ENCODE peak calls at places on chromosome 3, in five cellular contexts. W is HepG2, M is GM12878, X is K562, G is upper lobe of left lung. T is an unnamed sample.
A peak's percentile ranks its signal among the peaks of the same experiment; 100 is the strongest.

GRCh38 chr3:126828306-126828705 is 124.3 kb downstream of the CHCHD6 start:
- ATAC-seq in W (no peak), G (peak; percentile 64), X (no peak), M (no peak), T (peak; percentile 67)

GRCh38 chr3:16050641-16051467 is 123.6 kb upstream of the GALNT15 start:
- ATAC-seq in M (no peak), G (peak; percentile 41), X (peak; percentile 11), W (peak; percentile 46), T (peak; percentile 60)

GRCh38 chr3:195386739-195387138 is 56.1 kb downstream of the ACAP2 start:
- ATAC-seq in G (no peak), X (no peak), M (no peak), W (no peak), T (no peak)

GRCh38 chr3:64761729-64762432 is 74.1 kb upstream of the ADAMTS9 start:
- ATAC-seq in M (no peak), W (no peak), X (no peak), G (peak; percentile 27), T (no peak)

GRCh38 chr3:120370463-120370862 is 21.3 kb upstream of the LRRC58 start:
- ATAC-seq in M (peak; percentile 34), G (no peak), X (no peak), W (no peak), T (no peak)

GRCh38 chr3:118501152-118501551 is 533.5 kb downstream of the IGSF11 start:
- ATAC-seq in G (peak; percentile 36), X (no peak), W (peak; percentile 86), M (peak; percentile 54), T (peak; percentile 46)

GRCh38 chr3:55439657-55440405 is 47.3 kb downstream of the WNT5A start:
- ATAC-seq in G (peak; percentile 26), X (no peak), M (no peak), W (no peak), T (no peak)

GRCh38 chr3:56795807-56796185 is 6.0 kb downstream of the ARHGEF3 start:
- ATAC-seq in G (peak; percentile 54), M (peak; percentile 15), W (no peak), X (no peak), T (no peak)

GRCh38 chr3:57575966-57576610 is 20.0 kb downstream of the PDE12 start:
- ATAC-seq in G (no peak), M (no peak), X (no peak), W (no peak), T (no peak)

GRCh38 chr3:177452487-177452886 is 255.2 kb upstream of the TBL1XR1 start:
- ATAC-seq in W (no peak), G (peak; percentile 87), M (no peak), X (no peak), T (peak; percentile 87)

GRCh38 chr3:17190353-17191078 is 305.8 kb downstream of the PLCL2 start:
- ATAC-seq in M (peak; percentile 12), W (no peak), G (peak; percentile 55), X (no peak), T (no peak)

GRCh38 chr3:81302045-81302444 is 459.4 kb downstream of the GBE1 start:
- ATAC-seq in W (peak; percentile 59), M (peak; percentile 77), X (peak; percentile 41), G (peak; percentile 81), T (no peak)

GRCh38 chr3:79769234-79769633 is 1.4 kb upstream of the ROBO1 start:
- ATAC-seq in M (no peak), G (no peak), W (no peak), X (no peak), T (no peak)

GRCh38 chr3:45795882-45796765 is at the start of gene SLC6A20:
- ATAC-seq in M (peak; percentile 88), X (no peak), G (peak; percentile 62), W (peak; percentile 40), T (no peak)

GRCh38 chr3:103614719-103615118 is 1179.9 kb downstream of the ZPLD1 start:
- ATAC-seq in X (no peak), M (no peak), G (no peak), W (no peak), T (no peak)

GRCh38 chr3:72174043-72174442 is 389.1 kb upstream of the PROK2 start:
- ATAC-seq in M (no peak), X (no peak), G (peak; percentile 53), W (no peak), T (no peak)

GRCh38 chr3:169390741-169391300 is 272.7 kb downstream of the MECOM start:
- ATAC-seq in M (no peak), G (no peak), X (no peak), W (no peak), T (no peak)

GRCh38 chr3:135513106-135514063 is 452.1 kb upstream of the PPP2R3A start:
- ATAC-seq in M (peak; percentile 67), W (no peak), G (no peak), X (peak; percentile 95), T (no peak)

GRCh38 chr3:171044828-171045793 is 18.6 kb upstream of the SLC2A2 start:
- ATAC-seq in M (no peak), X (no peak), G (peak; percentile 76), W (peak; percentile 95), T (peak; percentile 53)

GRCh38 chr3:70824078-70824477 is 511.6 kb upstream of the MDFIC2 start:
- ATAC-seq in W (no peak), M (no peak), G (no peak), X (no peak), T (no peak)
- TF ChIP-seq EP300 in W (no peak), M (no peak), G (no peak), X (no peak), T (no peak)

GRCh38 chr3:123078101-123078500 is 11.3 kb downstream of the PDIA5 start:
- ATAC-seq in X (no peak), W (no peak), M (no peak), G (no peak), T (no peak)
- H3K27me3 ChIP-seq in X (no peaks in the 10 kb centered on the region), W (no peaks in the 10 kb centered on the region), M (no peaks in the 10 kb centered on the region), G (no peaks in the 10 kb centered on the region), T (no peaks in the 10 kb centered on the region)

GRCh38 chr3:69791111-69791510 is 51.8 kb downstream of the MITF start:
- ATAC-seq in M (no peak), G (peak; percentile 88), X (peak; percentile 44), W (no peak), T (peak; percentile 80)

GRCh38 chr3:69786854-69787253 is 47.6 kb downstream of the MITF start:
- ATAC-seq in G (no peak), X (peak; percentile 16), W (no peak), M (no peak), T (no peak)

GRCh38 chr3:69787436-69788168 is 48.3 kb downstream of the MITF start:
- ATAC-seq in W (no peak), M (peak; percentile 74), X (no peak), G (peak; percentile 49), T (peak; percentile 55)

DNA sequence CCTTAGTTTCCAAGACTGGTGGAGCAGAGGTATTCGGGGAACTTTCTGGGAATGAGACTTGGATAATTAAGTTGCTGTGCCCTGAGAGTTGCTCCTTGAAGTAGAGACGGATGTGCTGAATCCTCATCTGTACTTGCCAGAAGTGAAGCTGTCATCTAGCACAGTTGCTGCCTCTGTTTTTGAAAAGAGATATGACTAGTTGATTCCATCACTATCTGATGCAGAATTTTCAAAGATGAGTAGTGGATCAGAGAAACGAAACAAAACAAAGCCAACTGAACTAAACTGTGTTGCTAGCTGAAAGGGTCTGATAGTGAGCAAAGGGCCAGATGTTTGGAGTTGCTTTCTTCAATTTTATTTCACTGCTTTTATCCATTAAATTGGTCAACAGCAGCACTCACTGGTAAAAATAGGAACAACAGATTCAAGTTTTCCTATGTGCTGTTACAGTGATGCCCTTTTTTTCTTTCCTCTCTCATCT is 52.7 kb downstream of the MITF start:
- ATAC-seq in G (peak; percentile 81), X (peak; percentile 90), W (no peak), M (peak; percentile 34), T (peak; percentile 57)
- TF ChIP-seq CTCF in G (peak; percentile 58), X (peak; percentile 74), W (no peak), M (no peak), T (peak; percentile 17)

DNA sequence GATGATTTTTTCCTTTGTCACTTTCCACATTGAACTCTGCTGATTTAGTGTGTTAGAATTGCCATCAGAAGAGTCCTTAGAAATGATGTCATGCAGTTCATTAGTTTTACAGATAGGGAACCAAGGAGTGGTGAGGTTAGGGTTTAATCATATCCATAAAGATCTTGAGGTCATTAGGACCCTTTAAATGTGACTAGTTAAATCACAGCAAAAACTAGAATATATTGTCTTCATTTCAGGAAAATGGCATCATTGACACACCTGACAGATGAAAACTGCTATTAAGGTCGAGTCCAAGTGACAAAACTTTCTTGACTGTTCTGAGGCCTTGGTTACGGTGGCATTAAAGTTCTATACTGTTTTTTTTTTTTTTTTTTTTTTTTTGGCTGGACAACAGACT is 50.5 kb downstream of the MBNL1 start:
- ATAC-seq in G (no peak), M (peak; percentile 9), X (peak; percentile 6), W (no peak), T (no peak)
- TF ChIP-seq EP300 in G (no peak), M (no peak), X (no peak), W (no peak), T (no peak)

GRCh38 chr3:132071043-132071442 is 36.2 kb upstream of the CPNE4 start:
- ATAC-seq in M (no peak), W (no peak), G (no peak), X (no peak), T (no peak)
- H3K27me3 ChIP-seq in M (no peaks in the 10 kb centered on the region), W (no peaks in the 10 kb centered on the region), G (no peaks in the 10 kb centered on the region), X (no peaks in the 10 kb centered on the region), T (no peaks in the 10 kb centered on the region)

DNA sequence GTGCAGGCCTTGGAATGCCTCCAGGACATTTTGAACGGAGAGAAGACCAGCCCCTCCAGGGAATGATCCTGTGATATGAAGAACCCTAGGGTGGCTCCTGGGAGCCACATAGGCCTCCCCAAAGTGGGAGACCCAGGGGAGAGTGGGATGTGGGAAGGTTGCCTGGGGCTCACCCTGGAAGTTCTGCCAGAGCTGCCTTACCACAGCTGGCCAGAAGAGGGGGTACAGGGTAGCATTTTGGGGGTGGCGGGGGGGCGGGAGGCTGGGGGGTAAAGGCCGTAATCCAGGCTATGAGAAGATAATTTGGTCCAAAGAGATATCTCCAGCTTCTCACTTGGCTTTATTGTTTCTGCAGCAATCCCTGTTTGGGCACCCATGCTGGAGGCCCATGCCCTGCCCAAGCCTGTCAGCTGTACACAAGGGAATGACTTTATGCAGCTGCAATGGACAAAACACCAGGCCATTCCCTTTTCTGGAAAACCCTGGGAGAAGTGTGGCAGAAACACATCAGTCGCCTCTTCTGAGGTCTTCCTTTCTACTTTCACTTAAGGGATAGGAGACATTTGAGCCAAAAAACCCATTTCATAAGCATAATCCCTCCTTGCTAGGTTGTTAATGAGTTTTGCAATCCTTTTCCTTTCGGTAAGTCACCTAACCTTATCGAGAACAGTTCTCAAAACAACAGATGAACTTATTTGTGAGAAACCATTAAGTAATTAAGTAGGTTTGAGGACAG is 11.0 kb upstream of the MUSTN1 start:
- ATAC-seq in X (peak; percentile 79), G (peak; percentile 32), M (peak; percentile 74), W (peak; percentile 66), T (peak; percentile 2)
- TF ChIP-seq CTCF in X (peak; percentile 34), G (peak; percentile 19), M (peak; percentile 62), W (peak; percentile 33), T (peak; percentile 59)

GRCh38 chr3:105979961-105980360 is 111.1 kb upstream of the CBLB start:
- ATAC-seq in W (no peak), X (no peak), M (no peak), G (no peak), T (no peak)
- TF ChIP-seq EP300 in W (no peak), X (no peak), M (no peak), G (no peak), T (no peak)